ENCODE peak calls at places on chromosomes 2 and 18, in seven cellular contexts. R is body of pancreas, B is endothelial cell, U is NCI-H2081, K is foreskin fibroblast, V is M059J, G is EH. Z is an unnamed sample.

GRCh38 chr18:7817596-7817995 is 250.5 kb downstream of the PTPRM start:
- DNase-seq in R (no peak), B (no peak), U (no peak), K (peak; percentile 14), V (no peak), G (peak; percentile 15), Z (no peak)

GRCh38 chr18:35267809-35268208 is 22.2 kb downstream of the ZSCAN30 start:
- DNase-seq in R (peak; percentile 47), B (no peak), U (no peak), K (no peak), V (no peak), G (no peak), Z (no peak)

GRCh38 chr2:95323347-95324155 is 26.4 kb downstream of the KCNIP3 start:
- DNase-seq in R (peak; percentile 41), B (peak; percentile 45), U (peak; percentile 68), K (no peak), V (peak; percentile 47), G (peak; percentile 25), Z (no peak)

GRCh38 chr2:200156140-200156858 is 150.2 kb upstream of the SPATS2L start:
- DNase-seq in R (no peak), B (no peak), U (no peak), K (peak; percentile 84), V (peak; percentile 83), G (peak; percentile 84), Z (peak; percentile 89)

GRCh38 chr2:228869601-228870264 is 401.4 kb downstream of the PID1 start:
- DNase-seq in R (no peak), B (no peak), U (no peak), K (no peak), V (no peak), G (peak; percentile 25), Z (no peak)

GRCh38 chr2:96636772-96637171 is 1.3 kb downstream of the KANSL3 start:
- DNase-seq in R (no peak), B (no peak), U (no peak), K (no peak), V (peak; percentile 6), G (peak; percentile 23), Z (no peak)

GRCh38 chr2:111919794-111920608 is 21.6 kb downstream of the MERTK start:
- DNase-seq in R (peak; percentile 79), B (no peak), U (no peak), K (peak; percentile 35), V (peak; percentile 53), G (no peak), Z (no peak)

GRCh38 chr2:3595409-3595808 is 497 bp downstream of the COLEC11 start:
- DNase-seq in R (no peak), B (no peak), U (no peak), K (no peak), V (no peak), G (no peak), Z (no peak)

GRCh38 chr2:207111757-207112156 is 54.0 kb downstream of the KLF7 start:
- DNase-seq in R (no peak), B (no peak), U (no peak), K (no peak), V (no peak), G (no peak), Z (no peak)

GRCh38 chr2:10186868-10187535 is 64.5 kb downstream of the RRM2 start:
- DNase-seq in R (no peak), B (no peak), U (no peak), K (no peak), V (no peak), G (no peak), Z (no peak)

GRCh38 chr2:179677148-179677688 is 184.2 kb downstream of the ZNF385B start:
- DNase-seq in R (no peak), B (no peak), U (peak; percentile 22), K (no peak), V (no peak), G (peak; percentile 86), Z (no peak)

GRCh38 chr2:195537811-195538210 is 119.2 kb upstream of the SLC39A10 start:
- DNase-seq in R (no peak), B (no peak), U (no peak), K (no peak), V (no peak), G (no peak), Z (no peak)

GRCh38 chr2:167177196-167177595 is 288.9 kb downstream of the XIRP2 start:
- DNase-seq in R (no peak), B (no peak), U (no peak), K (peak; percentile 9), V (no peak), G (peak; percentile 62), Z (no peak)

GRCh38 chr2:165634855-165635254 is 159.2 kb downstream of the GALNT3 start:
- DNase-seq in R (no peak), B (peak; percentile 32), U (peak; percentile 96), K (peak; percentile 29), V (peak; percentile 6), G (peak; percentile 29), Z (peak; percentile 25)

GRCh38 chr2:108377815-108378630 is at the start of gene SULT1C4:
- DNase-seq in R (peak; percentile 23), B (peak; percentile 78), U (no peak), K (no peak), V (no peak), G (no peak), Z (no peak)

GRCh38 chr18:35605686-35606417 is 24.3 kb downstream of the GALNT1 start:
- DNase-seq in R (no peak), B (no peak), U (no peak), K (no peak), V (no peak), G (peak; percentile 24), Z (no peak)

GRCh38 chr2:132676999-132677398 is 7.0 kb upstream of the LYPD1 start:
- DNase-seq in R (no peak), B (no peak), U (no peak), K (no peak), V (peak; percentile 24), G (peak; percentile 21), Z (no peak)